ENCODE peak calls at places on chromosomes 1 and 21, in ten cellular contexts. O, V, T, K, Z, P, L, C, G and Y are unnamed samples.

GRCh38 chr1:35605882-35606182 is 32.7 kb downstream of the TFAP2E start:
- DNase-seq in O (no peak), V (no peak), T (peak; percentile 62), K (peak; percentile 11), Z (no peak), P (no peak), L (no peak), C (peak; percentile 92), G (no peak), Y (no peak)

GRCh38 chr1:4594286-4594991 is 60.0 kb upstream of the AJAP1 start:
- DNase-seq in O (no peak), V (no peak), T (no peak), K (no peak), Z (no peak), P (no peak), L (no peak), C (no peak), G (no peak), Y (no peak)

GRCh38 chr1:97412155-97412554 is 508.7 kb downstream of the DPYD start:
- DNase-seq in O (no peak), V (no peak), T (peak; percentile 27), K (peak; percentile 89), Z (no peak), P (no peak), L (no peak), C (no peak), G (no peak), Y (no peak)

GRCh38 chr1:200908158-200908868 is 13.6 kb downstream of the INAVA start:
- DNase-seq in O (no peak), V (no peak), T (no peak), K (no peak), Z (no peak), P (no peak), L (no peak), C (no peak), G (no peak), Y (no peak)

GRCh38 chr1:11431946-11432507 is 46.9 kb upstream of the DISP3 start:
- DNase-seq in O (no peak), V (no peak), T (no peak), K (no peak), Z (no peak), P (no peak), L (no peak), C (no peak), G (no peak), Y (no peak)

GRCh38 chr1:28663871-28664470 is 4.6 kb upstream of the GMEB1 start:
- DNase-seq in O (no peak), V (no peak), T (no peak), K (no peak), Z (no peak), P (no peak), L (no peak), C (no peak), G (no peak), Y (no peak)

GRCh38 chr1:233936842-233937241 is 32.4 kb downstream of the SLC35F3 start:
- DNase-seq in O (no peak), V (no peak), T (no peak), K (no peak), Z (no peak), P (no peak), L (no peak), C (no peak), G (no peak), Y (no peak)

GRCh38 chr1:220594356-220594755 is 66.4 kb downstream of the MARK1 start:
- DNase-seq in O (no peak), V (no peak), T (peak; percentile 11), K (no peak), Z (no peak), P (no peak), L (no peak), C (peak; percentile 13), G (no peak), Y (no peak)

GRCh38 chr1:187096689-187097088 is 267.9 kb downstream of the PLA2G4A start:
- DNase-seq in O (no peak), V (no peak), T (peak; percentile 13), K (no peak), Z (no peak), P (no peak), L (no peak), C (no peak), G (no peak), Y (no peak)

GRCh38 chr1:17629460-17629859 is 90.0 kb downstream of the ARHGEF10L start:
- DNase-seq in O (no peak), V (no peak), T (no peak), K (no peak), Z (no peak), P (no peak), L (no peak), C (no peak), G (no peak), Y (no peak)

GRCh38 chr1:200905411-200906052 is 10.8 kb downstream of the INAVA start:
- DNase-seq in O (peak; percentile 49), V (peak; percentile 23), T (peak; percentile 35), K (no peak), Z (no peak), P (no peak), L (peak; percentile 8), C (no peak), G (peak; percentile 25), Y (no peak)

GRCh38 chr21:38229260-38229877 is 27.4 kb upstream of the KCNJ15 start:
- DNase-seq in O (no peak), V (no peak), T (peak; percentile 15), K (no peak), Z (no peak), P (no peak), L (no peak), C (no peak), G (peak; percentile 14), Y (no peak)

GRCh38 chr1:160158534-160158933 is 7.1 kb downstream of the ATP1A4 start:
- DNase-seq in O (no peak), V (no peak), T (no peak), K (no peak), Z (no peak), P (no peak), L (no peak), C (no peak), G (no peak), Y (no peak)

GRCh38 chr1:230636575-230637163 is 5.6 kb upstream of the COG2 start:
- DNase-seq in O (peak; percentile 15), V (no peak), T (no peak), K (no peak), Z (no peak), P (no peak), L (no peak), C (no peak), G (no peak), Y (no peak)

GRCh38 chr21:45408811-45409261 is 3.9 kb downstream of the COL18A1 start:
- DNase-seq in O (no peak), V (no peak), T (no peak), K (no peak), Z (no peak), P (no peak), L (no peak), C (no peak), G (no peak), Y (no peak)

GRCh38 chr1:163084330-163084729 is 15.2 kb downstream of the RGS4 start:
- DNase-seq in O (no peak), V (no peak), T (no peak), K (peak; percentile 25), Z (no peak), P (no peak), L (no peak), C (peak; percentile 41), G (no peak), Y (no peak)

GRCh38 chr1:93804412-93804811 is 74.6 kb downstream of the DNTTIP2 start:
- DNase-seq in O (no peak), V (no peak), T (peak; percentile 82), K (peak; percentile 90), Z (no peak), P (peak; percentile 7), L (no peak), C (peak; percentile 90), G (no peak), Y (no peak)

GRCh38 chr1:15364740-15365139 is 44.9 kb upstream of the EFHD2 start:
- DNase-seq in O (no peak), V (no peak), T (no peak), K (no peak), Z (no peak), P (no peak), L (no peak), C (no peak), G (no peak), Y (no peak)

GRCh38 chr1:154182342-154183044 is 9.4 kb downstream of the TPM3 start:
- DNase-seq in O (peak; percentile 80), V (peak; percentile 55), T (no peak), K (peak; percentile 92), Z (no peak), P (no peak), L (peak; percentile 99), C (peak; percentile 84), G (peak; percentile 99), Y (peak; percentile 22)

GRCh38 chr1:112988367-112988766 is 32.4 kb upstream of the SLC16A1 start:
- DNase-seq in O (no peak), V (no peak), T (no peak), K (no peak), Z (no peak), P (no peak), L (no peak), C (no peak), G (no peak), Y (no peak)

GRCh38 chr1:5771788-5772187 is 220.4 kb downstream of the NPHP4 start:
- DNase-seq in O (no peak), V (no peak), T (no peak), K (no peak), Z (no peak), P (no peak), L (no peak), C (no peak), G (no peak), Y (no peak)

GRCh38 chr21:45293726-45294401 is 6.2 kb upstream of the POFUT2 start:
- DNase-seq in O (no peak), V (no peak), T (no peak), K (no peak), Z (no peak), P (no peak), L (no peak), C (no peak), G (no peak), Y (no peak)

GRCh38 chr21:35491114-35491513 is 442.0 kb upstream of the RUNX1 start:
- DNase-seq in O (no peak), V (no peak), T (no peak), K (no peak), Z (no peak), P (no peak), L (no peak), C (no peak), G (peak; percentile 53), Y (no peak)

GRCh38 chr1:209674957-209675566 is at the start of gene G0S2:
- DNase-seq in O (peak; percentile 59), V (no peak), T (peak; percentile 50), K (peak; percentile 87), Z (no peak), P (no peak), L (no peak), C (peak; percentile 74), G (no peak), Y (no peak)

GRCh38 chr1:12658531-12659453 is 14.9 kb downstream of the AADACL4 start:
- DNase-seq in O (peak; percentile 70), V (peak; percentile 50), T (peak; percentile 86), K (peak; percentile 84), Z (peak; percentile 71), P (peak; percentile 48), L (peak; percentile 33), C (peak; percentile 78), G (peak; percentile 78), Y (peak; percentile 54)

GRCh38 chr1:98034505-98034904 is 113.7 kb upstream of the DPYD start:
- DNase-seq in O (no peak), V (no peak), T (peak; percentile 36), K (peak; percentile 49), Z (no peak), P (no peak), L (no peak), C (peak; percentile 34), G (no peak), Y (no peak)

GRCh38 chr1:89765774-89766173 is 55.1 kb upstream of the LRRC8D start:
- DNase-seq in O (no peak), V (no peak), T (no peak), K (no peak), Z (no peak), P (no peak), L (no peak), C (no peak), G (no peak), Y (no peak)

GRCh38 chr21:9759972-9760371 is 761.4 kb upstream of the TPTE start:
- DNase-seq in O (no peak), V (no peak), T (no peak), K (no peak), Z (no peak), P (no peak), L (no peak), C (no peak), G (no peak), Y (no peak)